ENCODE peak calls at places on chromosomes 13 and 19, in six cellular contexts. U is K562, V is SK-N-SH, W is neural progenitor cell, R is fibroblast of lung, G is mammary epithelial cell. A is an unnamed sample.

GRCh38 chr13:44955421-44955820 is 33.9 kb downstream of the NUFIP1 start:
- DNase-seq in U (no peak), V (no peak), W (peak; percentile 8), R (no peak), G (no peak), A (no peak)

GRCh38 chr13:57630661-57631606 is 610 bp upstream of the PCDH17 start:
- DNase-seq in U (no peak), V (peak; percentile 51), W (peak; percentile 37), R (peak; percentile 21), G (peak; percentile 23), A (peak; percentile 46)

GRCh38 chr13:27319404-27319803 is 48.8 kb downstream of the RASL11A start:
- DNase-seq in U (no peak), V (no peak), W (no peak), R (no peak), G (no peak), A (no peak)

GRCh38 chr13:49481788-49482187 is 14.0 kb upstream of the PHF11 start:
- DNase-seq in U (no peak), V (no peak), W (no peak), R (no peak), G (peak; percentile 21), A (no peak)

GRCh38 chr13:21033224-21033855 is 28.0 kb downstream of the LATS2 start:
- DNase-seq in U (no peak), V (no peak), W (no peak), R (peak; percentile 66), G (peak; percentile 53), A (no peak)

GRCh38 chr19:8615022-8615421 is 4.5 kb upstream of the ADAMTS10 start:
- DNase-seq in U (no peak), V (no peak), W (no peak), R (no peak), G (no peak), A (no peak)

GRCh38 chr19:10503002-10503789 is at the start of gene KEAP1:
- DNase-seq in U (peak; percentile 85), V (peak; percentile 84), W (peak; percentile 63), R (peak; percentile 36), G (no peak), A (peak; percentile 75)

GRCh38 chr13:101978546-101979315 is 423.1 kb downstream of the FGF14 start:
- DNase-seq in U (no peak), V (peak; percentile 42), W (no peak), R (no peak), G (no peak), A (no peak)

GRCh38 chr13:45206340-45206739 is 5.5 kb upstream of the KCTD4 start:
- DNase-seq in U (no peak), V (no peak), W (no peak), R (peak; percentile 79), G (peak; percentile 96), A (no peak)

GRCh38 chr19:48715276-48715675 is 4.2 kb downstream of the MAMSTR start:
- DNase-seq in U (no peak), V (no peak), W (no peak), R (no peak), G (no peak), A (no peak)

GRCh38 chr19:55643003-55643732 is at the start of gene ZNF581:
- DNase-seq in U (no peak), V (peak; percentile 90), W (peak; percentile 82), R (peak; percentile 71), G (peak; percentile 78), A (peak; percentile 85)

GRCh38 chr19:1045247-1045603 is 5.3 kb downstream of the ABCA7 start:
- DNase-seq in U (peak; percentile 94), V (peak; percentile 72), W (peak; percentile 60), R (no peak), G (peak; percentile 51), A (peak; percentile 98)

GRCh38 chr13:96052655-96053002 is 572 bp downstream of the UGGT2 start:
- DNase-seq in U (peak; percentile 17), V (peak; percentile 61), W (no peak), R (peak; percentile 75), G (peak; percentile 60), A (peak; percentile 44)

GRCh38 chr13:49638416-49639072 is 10.2 kb downstream of the ARL11 start:
- DNase-seq in U (no peak), V (no peak), W (no peak), R (no peak), G (peak; percentile 75), A (no peak)

GRCh38 chr13:21435710-21436151 is 23.4 kb downstream of the ZDHHC20 start:
- DNase-seq in U (peak; percentile 51), V (no peak), W (no peak), R (peak; percentile 85), G (peak; percentile 91), A (no peak)

GRCh38 chr19:13430790-13431582 is 75.3 kb downstream of the CACNA1A start:
- DNase-seq in U (peak; percentile 65), V (peak; percentile 39), W (peak; percentile 63), R (peak; percentile 49), G (peak; percentile 25), A (peak; percentile 87)

GRCh38 chr19:14051980-14052379 is 9.9 kb downstream of the PALM3 start:
- DNase-seq in U (peak; percentile 5), V (peak; percentile 11), W (no peak), R (no peak), G (no peak), A (no peak)

GRCh38 chr19:48186541-48186991 is 16.1 kb downstream of the ZSWIM9 start:
- DNase-seq in U (no peak), V (no peak), W (no peak), R (no peak), G (no peak), A (no peak)

GRCh38 chr19:45423033-45423588 is 606 bp downstream of the ERCC1 start:
- DNase-seq in U (no peak), V (no peak), W (no peak), R (no peak), G (no peak), A (no peak)

DNA sequence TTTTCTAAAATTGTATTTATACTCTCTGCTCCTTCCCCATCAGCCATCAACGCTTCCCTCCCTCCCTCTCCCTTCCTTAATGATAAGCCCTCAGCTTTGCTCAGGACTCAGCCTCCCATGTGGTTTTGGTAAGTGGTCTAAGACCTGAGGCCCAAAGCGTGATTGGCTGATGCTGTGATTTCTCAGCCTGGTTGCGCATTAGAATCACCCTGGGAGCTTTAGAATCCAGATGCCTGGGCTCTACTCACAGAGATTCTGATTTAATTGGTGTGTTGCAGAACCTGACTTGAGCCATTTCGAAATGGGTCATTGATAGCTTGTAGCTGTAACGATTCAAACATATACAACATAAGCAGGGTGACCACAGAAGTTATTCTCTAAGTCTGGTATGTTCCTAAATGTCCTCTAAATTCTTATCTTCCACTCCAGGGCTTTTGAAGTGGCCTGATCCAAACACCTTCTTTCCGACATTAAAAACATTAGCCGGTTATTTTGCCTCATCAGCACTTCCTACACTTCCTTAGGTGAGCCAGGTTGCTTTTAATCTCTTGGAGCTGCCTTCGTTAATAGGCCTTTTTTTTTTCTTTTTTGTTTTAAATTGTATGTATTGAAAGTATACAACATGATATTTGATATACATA is 60.6 kb downstream of the LRCH1 start:
- DNase-seq in U (no peak), V (no peak), W (no peak), R (peak; percentile 44), G (no peak), A (peak; percentile 69)
- H3K79me2 ChIP-seq in U (peaks cover 12% of the 10 kb centered on the region), V (peaks cover 83% of the 10 kb centered on the region), W (no peaks in the 10 kb centered on the region), R (peaks cover 27% of the 10 kb centered on the region), G (peaks cover 92% of the 10 kb centered on the region), A (peaks cover 43% of the 10 kb centered on the region)

GRCh38 chr13:59877933-59878332 is 285.8 kb downstream of the DIAPH3 start:
- DNase-seq in U (no peak), V (no peak), W (no peak), R (peak; percentile 58), G (peak; percentile 3), A (no peak)

GRCh38 chr13:59874973-59875372 is 288.8 kb downstream of the DIAPH3 start:
- DNase-seq in U (no peak), V (no peak), W (no peak), R (no peak), G (no peak), A (no peak)

GRCh38 chr13:59873309-59873708 is 290.4 kb downstream of the DIAPH3 start:
- DNase-seq in U (no peak), V (no peak), W (no peak), R (no peak), G (no peak), A (peak; percentile 12)

GRCh38 chr13:59879281-59879680 is 284.4 kb downstream of the DIAPH3 start:
- DNase-seq in U (no peak), V (no peak), W (no peak), R (peak; percentile 5), G (no peak), A (no peak)

GRCh38 chr13:59873856-59874255 is 289.9 kb downstream of the DIAPH3 start:
- DNase-seq in U (no peak), V (no peak), W (no peak), R (no peak), G (no peak), A (no peak)
- H2AFZ ChIP-seq in U (no peak overlapping the region), V (no peak overlapping the region), W (no peak overlapping the region), R (no peak overlapping the region), G (no peak overlapping the region), A (no peak overlapping the region)

DNA sequence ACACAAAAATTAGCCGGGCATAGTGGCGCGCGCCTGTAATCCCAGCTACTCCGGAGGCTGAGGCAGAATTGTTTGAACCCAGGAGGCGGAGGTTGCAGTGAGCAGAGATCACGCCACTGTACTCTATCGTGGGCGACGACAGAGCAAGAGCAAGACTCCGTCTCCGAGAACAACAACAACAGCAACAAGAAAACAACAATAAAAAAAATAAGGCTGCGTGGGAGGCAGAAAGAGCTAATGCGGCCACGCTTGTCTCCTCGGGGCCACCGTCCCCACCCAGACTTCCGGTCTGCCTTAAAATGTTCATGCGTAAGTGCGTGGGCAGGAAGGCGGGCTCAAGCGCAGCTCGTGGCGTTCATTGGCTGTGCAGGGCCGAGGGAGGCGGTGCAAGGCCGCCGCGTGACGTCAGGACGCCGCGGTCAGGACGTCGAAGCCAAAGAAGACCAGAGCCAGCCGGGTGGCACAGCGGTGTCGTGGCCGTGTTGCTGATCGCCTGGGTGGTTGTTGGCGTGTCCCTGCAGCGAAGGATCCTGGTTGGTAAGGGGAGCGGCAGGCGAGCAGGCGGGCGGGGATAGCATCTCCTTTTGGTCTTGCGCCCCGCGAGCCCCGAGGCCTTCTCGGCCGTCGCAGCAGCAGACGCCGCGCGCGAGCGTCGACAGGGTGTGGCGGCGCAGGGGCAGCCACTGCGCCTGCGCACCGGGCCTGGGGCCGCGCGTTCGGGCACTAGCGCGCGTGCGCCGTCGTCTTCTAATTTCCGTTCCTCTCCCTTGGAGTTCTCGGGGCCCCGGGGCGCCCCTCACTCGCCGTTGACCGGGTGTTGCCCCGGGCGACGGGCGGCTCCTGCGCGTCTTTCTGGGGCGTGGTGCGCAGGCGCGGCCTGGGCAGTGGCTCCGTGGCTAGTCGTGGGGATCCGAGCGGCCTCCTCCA is at the start of gene LENG8:
- DNase-seq in U (peak; percentile 94), V (peak; percentile 96), W (peak; percentile 96), R (peak; percentile 99), G (peak; percentile 97), A (peak; percentile 95)
- H3K79me2 ChIP-seq in U (peaks cover 78% of the 10 kb centered on the region), V (peaks cover 77% of the 10 kb centered on the region), W (peaks cover 73% of the 10 kb centered on the region), R (peaks cover 68% of the 10 kb centered on the region), G (peaks cover 89% of the 10 kb centered on the region), A (peaks cover 67% of the 10 kb centered on the region)

GRCh38 chr13:94324409-94325147 is 154.9 kb downstream of the DCT start:
- DNase-seq in U (no peak), V (no peak), W (no peak), R (no peak), G (no peak), A (no peak)

GRCh38 chr13:94325660-94326059 is 153.8 kb downstream of the DCT start:
- DNase-seq in U (no peak), V (no peak), W (no peak), R (no peak), G (no peak), A (peak; percentile 21)

GRCh38 chr13:94327318-94327717 is 152.2 kb downstream of the DCT start:
- DNase-seq in U (no peak), V (no peak), W (no peak), R (no peak), G (no peak), A (peak; percentile 30)

GRCh38 chr13:94323746-94324408 is 155.6 kb downstream of the DCT start:
- DNase-seq in U (no peak), V (no peak), W (no peak), R (no peak), G (no peak), A (peak; percentile 19)

GRCh38 chr13:94325148-94325528 is 154.3 kb downstream of the DCT start:
- DNase-seq in U (no peak), V (no peak), W (no peak), R (no peak), G (no peak), A (no peak)
- H2AFZ ChIP-seq in U (no peak overlapping the region), V (no peak overlapping the region), W (no peak overlapping the region), R (no peak overlapping the region), G (no peak overlapping the region), A (no peak overlapping the region)

A was measured in GM23338.